ENCODE peak calls at places on chromosomes 7 and 10, in four cellular contexts. One of them, this sample, is unnamed. For H3K27me3, the result is how much of the 10 kb centered on the place peaks cover.

GRCh38 chr10:128044961-128045832 is 81.0 kb downstream of the MKI67 start:
- DNase-seq in thyroid gland: no peak
- DNase-seq in HCT116: no peak
- DNase-seq in PC-9: no peak
- DNase-seq in this sample: peak

GRCh38 chr10:125375210-125375609 is 214.8 kb upstream of the CTBP2 start:
- DNase-seq in thyroid gland: no peak
- DNase-seq in HCT116: peak
- DNase-seq in PC-9: peak
- DNase-seq in this sample: no peak

GRCh38 chr7:99693427-99694200 is 13.8 kb upstream of the CYP3A5 start:
- DNase-seq in thyroid gland: peak
- DNase-seq in HCT116: no peak
- DNase-seq in PC-9: peak
- DNase-seq in this sample: no peak

GRCh38 chr10:45179716-45180115 is 135.7 kb downstream of the OR13A1 start:
- DNase-seq in thyroid gland: no peak
- DNase-seq in HCT116: no peak
- DNase-seq in PC-9: no peak
- DNase-seq in this sample: peak

GRCh38 chr7:21526007-21526406 is 16.8 kb upstream of the DNAH11 start:
- DNase-seq in thyroid gland: no peak
- DNase-seq in HCT116: peak
- DNase-seq in PC-9: no peak
- DNase-seq in this sample: no peak

GRCh38 chr10:90847436-90847835 is 10.4 kb downstream of the HTR7 start:
- DNase-seq in thyroid gland: no peak
- DNase-seq in HCT116: peak
- DNase-seq in PC-9: peak
- DNase-seq in this sample: no peak

GRCh38 chr10:84341538-84341856 is 13.1 kb downstream of the CCSER2 start:
- DNase-seq in thyroid gland: no peak
- DNase-seq in HCT116: no peak
- DNase-seq in PC-9: no peak
- DNase-seq in this sample: no peak

GRCh38 chr10:70191161-70191770 is 21.0 kb upstream of the SAR1A start:
- DNase-seq in thyroid gland: no peak
- DNase-seq in HCT116: no peak
- DNase-seq in PC-9: no peak
- DNase-seq in this sample: no peak

GRCh38 chr10:4254101-4254994 is 469.3 kb upstream of the KLF6 start:
- DNase-seq in thyroid gland: no peak
- DNase-seq in HCT116: no peak
- DNase-seq in PC-9: no peak
- DNase-seq in this sample: no peak

GRCh38 chr10:75613685-75614587 is 182.5 kb downstream of the LRMDA start:
- DNase-seq in thyroid gland: no peak
- DNase-seq in HCT116: no peak
- DNase-seq in PC-9: no peak
- DNase-seq in this sample: no peak

GRCh38 chr7:963236-964078 is 9.0 kb upstream of the ADAP1 start:
- DNase-seq in thyroid gland: no peak
- DNase-seq in HCT116: no peak
- DNase-seq in PC-9: no peak
- DNase-seq in this sample: peak

GRCh38 chr10:71998119-71998839 is 34.1 kb downstream of the CHST3 start:
- DNase-seq in thyroid gland: peak
- DNase-seq in HCT116: no peak
- DNase-seq in PC-9: no peak
- DNase-seq in this sample: no peak

GRCh38 chr10:62113680-62114079 is 155.0 kb downstream of the RTKN2 start:
- DNase-seq in thyroid gland: no peak
- DNase-seq in HCT116: no peak
- DNase-seq in PC-9: no peak
- DNase-seq in this sample: no peak

GRCh38 chr10:118953598-118953997 is 75.9 kb upstream of the NANOS1 start:
- DNase-seq in thyroid gland: no peak
- DNase-seq in HCT116: no peak
- DNase-seq in PC-9: no peak
- DNase-seq in this sample: no peak

GRCh38 chr10:43863859-43864591 is 215.3 kb upstream of the ZNF32 start:
- DNase-seq in thyroid gland: no peak
- DNase-seq in HCT116: no peak
- DNase-seq in PC-9: peak
- DNase-seq in this sample: no peak

GRCh38 chr10:76007206-76007605 is 575.8 kb downstream of the LRMDA start:
- DNase-seq in thyroid gland: no peak
- DNase-seq in HCT116: no peak
- DNase-seq in PC-9: no peak
- DNase-seq in this sample: no peak

GRCh38 chr10:37895674-37896073 is 38.3 kb upstream of the ZNF248 start:
- DNase-seq in thyroid gland: no peak
- DNase-seq in HCT116: no peak
- DNase-seq in PC-9: no peak
- DNase-seq in this sample: no peak

GRCh38 chr7:7335215-7335614 is 152.9 kb downstream of the C1GALT1 start:
- DNase-seq in thyroid gland: no peak
- DNase-seq in HCT116: no peak
- DNase-seq in PC-9: no peak
- DNase-seq in this sample: no peak

GRCh38 chr7:1603346-1604211 is 33.7 kb upstream of the PSMG3 start:
- DNase-seq in thyroid gland: no peak
- DNase-seq in HCT116: no peak
- DNase-seq in PC-9: no peak
- DNase-seq in this sample: no peak

GRCh38 chr10:11339013-11339412 is 272.4 kb downstream of the USP6NL start:
- DNase-seq in thyroid gland: no peak
- DNase-seq in HCT116: no peak
- DNase-seq in PC-9: no peak
- DNase-seq in this sample: no peak

GRCh38 chr10:111968624-111969023 is 214.9 kb downstream of the GPAM start:
- DNase-seq in thyroid gland: no peak
- DNase-seq in HCT116: no peak
- DNase-seq in PC-9: no peak
- DNase-seq in this sample: no peak

GRCh38 chr7:107563072-107563760 is 504 bp downstream of the COG5 start:
- DNase-seq in thyroid gland: peak
- DNase-seq in HCT116: peak
- DNase-seq in PC-9: no peak
- DNase-seq in this sample: no peak

GRCh38 chr7:6600093-6600492 is 10.3 kb downstream of the INTS15 start:
- DNase-seq in thyroid gland: no peak
- DNase-seq in HCT116: no peak
- DNase-seq in PC-9: no peak
- DNase-seq in this sample: no peak

GRCh38 chr10:35495521-35496238 is 109.5 kb upstream of the GJD4 start:
- DNase-seq in thyroid gland: peak
- DNase-seq in HCT116: no peak
- DNase-seq in PC-9: no peak
- DNase-seq in this sample: no peak

GRCh38 chr10:80416401-80417098 is 8.2 kb downstream of the PRXL2A start:
- DNase-seq in thyroid gland: peak
- DNase-seq in HCT116: no peak
- DNase-seq in PC-9: no peak
- DNase-seq in this sample: no peak

GRCh38 chr10:80415734-80416281 is 7.5 kb downstream of the PRXL2A start:
- DNase-seq in thyroid gland: no peak
- DNase-seq in HCT116: no peak
- DNase-seq in PC-9: no peak
- DNase-seq in this sample: no peak

GRCh38 chr10:80422221-80422536 is 13.8 kb downstream of the PRXL2A start:
- DNase-seq in thyroid gland: no peak
- DNase-seq in HCT116: no peak
- DNase-seq in PC-9: no peak
- DNase-seq in this sample: no peak

GRCh38 chr10:80425901-80426300 is 17.6 kb downstream of the PRXL2A start:
- DNase-seq in thyroid gland: no peak
- DNase-seq in HCT116: no peak
- DNase-seq in PC-9: no peak
- DNase-seq in this sample: peak

DNA sequence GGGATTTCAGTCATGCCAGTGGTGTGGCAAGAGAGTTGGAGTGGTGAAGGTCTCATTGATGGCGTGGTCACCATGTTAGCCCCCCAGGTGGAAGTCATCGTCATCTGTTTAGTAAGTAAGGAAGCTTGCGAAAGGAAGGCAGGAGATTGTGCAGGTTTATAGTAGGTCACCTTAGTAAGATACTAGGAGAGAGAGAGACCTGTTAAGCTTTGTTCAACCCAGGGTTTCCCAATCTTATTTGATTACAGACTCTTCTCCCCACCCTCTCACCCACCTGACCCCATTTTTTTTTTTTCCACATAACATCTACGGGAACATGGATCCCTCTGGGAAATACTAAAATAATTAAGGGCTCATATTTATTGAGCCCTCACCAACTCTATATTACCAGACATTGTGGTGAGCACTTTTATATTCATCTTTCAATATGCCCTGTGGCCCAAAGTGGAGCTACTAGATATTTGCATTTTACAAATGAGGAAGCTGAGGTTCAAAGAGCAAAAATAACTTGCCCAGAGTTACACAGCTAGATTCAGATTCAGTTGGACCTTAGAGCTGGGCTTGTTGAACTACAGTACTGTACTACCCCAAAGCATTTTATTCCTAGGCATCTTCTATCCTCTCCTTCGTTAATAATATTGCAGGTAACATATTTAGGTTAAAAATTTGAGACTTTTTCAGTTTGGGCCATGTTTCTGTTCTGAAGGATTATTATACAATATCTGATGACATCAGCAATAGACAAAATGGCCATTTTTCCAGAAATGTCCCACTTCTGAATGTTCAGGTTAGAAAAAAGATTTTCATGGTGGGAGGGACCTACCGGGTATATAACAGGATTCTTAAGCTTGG is 13.2 kb downstream of the PRXL2A start:
- DNase-seq in thyroid gland: no peak
- DNase-seq in HCT116: no peak
- DNase-seq in PC-9: no peak
- DNase-seq in this sample: no peak
- H3K4me3 ChIP-seq in thyroid gland: no peak
- H3K4me3 ChIP-seq in HCT116: no peak
- H3K4me3 ChIP-seq in PC-9: no peak
- H3K4me3 ChIP-seq in this sample: no peak

DNA sequence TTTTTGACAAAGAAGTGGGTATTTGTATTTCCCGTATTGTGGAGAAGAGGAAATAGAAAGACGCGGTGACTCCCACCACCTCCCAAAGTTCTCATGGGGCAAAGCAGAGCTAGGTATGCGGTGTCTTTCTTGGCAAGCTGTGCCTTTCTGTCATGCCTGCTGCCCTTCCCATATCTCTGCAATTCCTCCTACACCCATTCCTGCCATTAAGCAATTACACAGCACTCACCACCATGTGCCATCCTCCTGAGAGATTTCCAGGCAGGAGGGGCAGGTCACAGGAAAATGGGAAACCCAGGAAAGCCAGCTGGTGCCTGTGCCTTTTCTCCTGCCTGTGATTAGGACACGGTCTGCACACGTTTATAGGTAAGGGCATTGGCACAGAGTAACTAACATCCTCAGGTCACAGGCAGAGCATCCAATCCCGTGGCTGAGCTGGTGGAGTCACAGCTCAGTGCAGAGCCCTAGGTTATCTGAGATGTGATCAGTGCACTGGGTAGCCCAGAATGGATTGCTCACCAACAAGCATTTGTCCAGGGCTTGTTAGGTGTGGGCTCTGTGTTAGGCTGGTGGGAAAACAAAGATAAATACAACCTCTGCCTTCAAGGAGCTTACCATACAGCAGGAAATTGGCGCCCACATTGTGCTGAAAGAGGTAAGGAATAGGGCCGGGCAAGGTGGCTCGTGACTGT is 9.4 kb upstream of the CRTAC1 start:
- DNase-seq in thyroid gland: no peak
- DNase-seq in HCT116: no peak
- DNase-seq in PC-9: no peak
- DNase-seq in this sample: no peak
- H3K27me3 ChIP-seq in thyroid gland: under half
- H3K27me3 ChIP-seq in HCT116: half or more
- H3K27me3 ChIP-seq in PC-9: half or more
- H3K27me3 ChIP-seq in this sample: under half

DNA sequence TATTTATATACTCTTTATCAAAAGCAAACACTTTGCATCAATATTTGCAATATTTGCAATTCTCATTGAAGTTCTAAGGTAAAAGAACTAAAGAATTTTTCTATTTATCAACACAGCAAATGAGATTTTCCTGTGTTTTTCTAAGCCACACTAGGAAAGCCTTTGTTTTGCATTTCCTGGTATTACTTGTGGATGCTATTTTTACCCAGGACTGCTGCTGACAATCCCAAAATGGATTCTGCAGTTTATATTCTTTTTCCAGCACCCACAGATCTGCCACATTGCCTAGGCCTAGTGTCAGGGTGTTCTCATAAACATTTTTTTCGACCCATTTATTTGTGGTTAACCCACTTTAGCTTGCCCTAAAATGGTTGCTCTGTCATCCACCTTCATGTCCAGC is 25.9 kb downstream of the LRRC17 start:
- DNase-seq in thyroid gland: no peak
- DNase-seq in HCT116: no peak
- DNase-seq in PC-9: no peak
- DNase-seq in this sample: no peak
- H3K27ac ChIP-seq in thyroid gland: no peak
- H3K27ac ChIP-seq in HCT116: no peak
- H3K27ac ChIP-seq in PC-9: no peak
- H3K27ac ChIP-seq in this sample: peak

GRCh38 chr7:38007096-38007495 is 86.7 kb downstream of the EPDR1 start:
- DNase-seq in thyroid gland: no peak
- DNase-seq in HCT116: no peak
- DNase-seq in PC-9: no peak
- DNase-seq in this sample: no peak
- H3K4me3 ChIP-seq in thyroid gland: no peak
- H3K4me3 ChIP-seq in HCT116: no peak
- H3K4me3 ChIP-seq in PC-9: no peak
- H3K4me3 ChIP-seq in this sample: no peak

This sample was measured in aorta.